ENCODE peak calls at places on chromosomes 13 and 19, in eight cellular contexts. W is GM23338, S is cardiac muscle cell, I is body of pancreas, G is upper lobe of left lung, X is H1, Q is fibroblast of lung, Z is OCI-LY7. H is an unnamed sample. For H3K36me3, the result is how much of the 10 kb centered on the place peaks cover.

GRCh38 chr19:10748195-10748923 is 30.5 kb downstream of the DNM2 start:
- DNase-seq in S (no peak), G (no peak), Q (no peak), I (no peak), Z (no peak), W (no peak), X (no peak), H (no peak)

GRCh38 chr13:40130871-40131636 is 475.6 kb downstream of the COG6 start:
- DNase-seq in W (no peak), G (no peak), I (no peak), Q (peak), Z (no peak), S (no peak), X (no peak), H (peak)

GRCh38 chr19:1285737-1286360 is at the start of gene EFNA2:
- DNase-seq in W (no peak), Q (no peak), Z (no peak), I (no peak), S (peak), X (no peak), G (no peak), H (no peak)

GRCh38 chr13:48188129-48188528 is 44.9 kb upstream of the ITM2B start:
- DNase-seq in Z (no peak), Q (no peak), S (no peak), G (no peak), W (no peak), I (no peak), X (no peak), H (no peak)

GRCh38 chr13:51767100-51767499 is 36.9 kb downstream of the DHRS12 start:
- DNase-seq in X (no peak), W (peak), Z (no peak), S (no peak), G (no peak), I (no peak), Q (no peak), H (no peak)

GRCh38 chr13:112697756-112698655 is 8.2 kb downstream of the ATP11A start:
- DNase-seq in X (no peak), S (no peak), W (no peak), Z (no peak), G (no peak), Q (no peak), I (no peak), H (no peak)

GRCh38 chr19:917323-918151 is at the start of gene KISS1R:
- DNase-seq in S (peak), W (peak), G (peak), Q (no peak), Z (peak), X (peak), I (no peak), H (no peak)

GRCh38 chr13:23273498-23273897 is 92.7 kb downstream of the SGCG start:
- DNase-seq in Q (no peak), G (no peak), I (no peak), S (no peak), X (no peak), W (no peak), Z (no peak), H (no peak)

GRCh38 chr19:2278504-2279158 is 3.3 kb downstream of the PEAK3 start:
- DNase-seq in X (no peak), I (no peak), S (no peak), W (no peak), Z (no peak), G (no peak), Q (no peak), H (peak)

GRCh38 chr19:40465025-40465780 is at the start of gene BLVRB:
- DNase-seq in Z (peak), I (no peak), X (no peak), G (peak), Q (peak), S (no peak), W (peak), H (peak)

GRCh38 chr13:99955747-99956472 is 15.7 kb downstream of the ZIC5 start:
- DNase-seq in Z (no peak), I (no peak), X (peak), G (no peak), S (peak), Q (peak), W (peak), H (no peak)

GRCh38 chr13:26688286-26688685 is 72.3 kb downstream of the GPR12 start:
- DNase-seq in G (no peak), X (no peak), I (no peak), Z (no peak), Q (no peak), S (no peak), W (no peak), H (no peak)

GRCh38 chr13:33033361-33033812 is 17.2 kb downstream of the KL start:
- DNase-seq in W (peak), Z (no peak), S (peak), X (no peak), I (no peak), G (peak), Q (no peak), H (no peak)

GRCh38 chr13:20566424-20566916 is 487 bp upstream of the IFT88 start:
- DNase-seq in S (no peak), W (peak), Z (no peak), X (no peak), Q (peak), G (no peak), I (no peak), H (peak)

GRCh38 chr13:21668665-21669599 is 1.9 kb upstream of the FGF9 start:
- DNase-seq in X (peak), I (peak), G (no peak), S (peak), W (peak), Z (peak), Q (peak), H (peak)

GRCh38 chr19:7633619-7634018 is at the start of gene PCP2:
- DNase-seq in X (no peak), I (no peak), Z (no peak), W (no peak), S (no peak), Q (no peak), G (no peak), H (no peak)

GRCh38 chr13:48000559-48001126 is 430 bp downstream of the SUCLA2 start:
- DNase-seq in X (no peak), W (peak), Q (peak), Z (peak), G (peak), I (no peak), S (peak), H (peak)

GRCh38 chr19:2770055-2771013 is 12.7 kb downstream of the SGTA start:
- DNase-seq in W (no peak), I (no peak), Z (no peak), S (peak), X (no peak), G (no peak), Q (peak), H (peak)

GRCh38 chr19:30083701-30084156 is 141.7 kb downstream of the URI1 start:
- DNase-seq in X (no peak), W (no peak), S (no peak), G (no peak), Z (no peak), Q (no peak), I (no peak), H (no peak)

GRCh38 chr19:11164879-11165406 is 9.4 kb upstream of the SPC24 start:
- DNase-seq in S (no peak), W (no peak), G (peak), X (no peak), Q (peak), Z (no peak), I (no peak), H (peak)

GRCh38 chr13:26679945-26680516 is 80.6 kb downstream of the GPR12 start:
- DNase-seq in X (no peak), S (peak), Z (no peak), I (no peak), G (no peak), Q (peak), W (peak), H (no peak)

GRCh38 chr19:54430306-54431254 is 15.3 kb downstream of the TTYH1 start:
- DNase-seq in I (peak), W (peak), X (peak), Z (peak), S (peak), G (no peak), Q (no peak), H (peak)

GRCh38 chr13:20412761-20413355 is 112.8 kb downstream of the CRYL1 start:
- DNase-seq in Z (no peak), G (no peak), S (no peak), X (no peak), Q (peak), W (peak), I (no peak), H (no peak)

GRCh38 chr13:102862624-102863210 is 16.9 kb downstream of the ERCC5 start:
- DNase-seq in S (no peak), W (no peak), I (no peak), X (no peak), Q (no peak), G (no peak), Z (no peak), H (no peak)
- H3K36me3 ChIP-seq in S (half or more), W (under half), I (under half), X (under half), Q (under half), G (half or more), Z (half or more), H (half or more)

GRCh38 chr19:37537391-37537947 is 30.7 kb downstream of the ZNF793 start:
- DNase-seq in G (no peak), W (peak), I (no peak), S (no peak), Q (peak), Z (no peak), X (no peak), H (no peak)
- H3K36me3 ChIP-seq in G (under half), W (under half), I (under half), S (under half), Q (under half), Z (under half), X (half or more), H (under half)

GRCh38 chr13:110498765-110499164 is 62.8 kb downstream of the RAB20 start:
- DNase-seq in Z (no peak), G (no peak), X (no peak), W (no peak), I (no peak), S (no peak), Q (no peak), H (no peak)

GRCh38 chr13:110501188-110501587 is 60.3 kb downstream of the RAB20 start:
- DNase-seq in I (no peak), Q (no peak), G (no peak), Z (no peak), W (no peak), S (no peak), X (no peak), H (no peak)

GRCh38 chr13:110497003-110497402 is 64.5 kb downstream of the RAB20 start:
- DNase-seq in G (no peak), Z (no peak), Q (no peak), I (no peak), X (no peak), W (no peak), S (no peak), H (no peak)

GRCh38 chr13:110498327-110498726 is 63.2 kb downstream of the RAB20 start:
- DNase-seq in G (no peak), I (no peak), X (no peak), Z (no peak), W (no peak), S (no peak), Q (peak), H (no peak)

DNA sequence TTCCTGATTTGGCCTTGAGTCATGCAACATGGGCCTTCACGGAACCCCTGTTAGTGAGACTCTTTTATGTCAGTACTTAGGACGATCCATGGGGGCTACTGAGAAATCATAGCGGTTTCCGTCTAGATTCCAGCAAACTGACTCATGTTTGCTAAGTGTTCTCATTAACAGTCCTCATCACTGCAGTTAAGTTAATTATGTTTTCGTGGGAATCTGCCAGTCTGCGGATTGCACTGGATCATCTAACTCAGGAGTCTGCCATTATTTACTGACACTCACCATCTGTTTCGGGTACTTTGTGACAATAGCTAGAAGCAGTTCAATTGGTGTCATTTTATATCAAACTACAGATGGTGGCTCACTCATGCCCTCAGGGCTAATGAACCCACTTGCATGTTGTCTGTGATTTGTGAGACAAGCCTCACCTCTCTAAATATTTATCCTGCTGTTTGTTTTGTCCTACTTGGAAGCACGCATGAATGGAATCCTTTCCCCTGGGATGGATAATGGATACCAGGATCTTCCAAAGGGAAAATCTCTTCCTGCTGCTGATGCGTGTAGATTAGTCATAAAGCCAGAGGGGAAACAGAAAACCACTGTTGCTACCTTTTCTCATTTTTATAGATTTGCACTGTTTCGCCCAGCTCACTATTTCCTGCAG is 61.8 kb downstream of the RAB20 start:
- DNase-seq in W (no peak), Q (peak), G (no peak), S (no peak), X (no peak), I (no peak), Z (no peak), H (no peak)
- H3K36me3 ChIP-seq in W (under half), Q (under half), G (under half), S (under half), X (half or more), I (under half), Z (under half), H (under half)

GRCh38 chr19:32599258-32599657 is 18.3 kb downstream of the PDCD5 start:
- DNase-seq in Q (no peak), X (no peak), G (no peak), W (no peak), I (no peak), S (no peak), Z (no peak), H (no peak)

GRCh38 chr19:32603961-32604360 is 23.0 kb downstream of the PDCD5 start:
- DNase-seq in Z (no peak), I (no peak), Q (no peak), X (no peak), W (no peak), G (no peak), S (no peak), H (no peak)

GRCh38 chr19:32598022-32598421 is 17.0 kb downstream of the PDCD5 start:
- DNase-seq in Q (no peak), W (no peak), G (no peak), I (no peak), X (no peak), Z (no peak), S (no peak), H (no peak)

GRCh38 chr19:32595491-32595890 is 14.5 kb downstream of the PDCD5 start:
- DNase-seq in S (no peak), G (no peak), Z (no peak), Q (no peak), I (no peak), W (no peak), X (no peak), H (no peak)

DNA sequence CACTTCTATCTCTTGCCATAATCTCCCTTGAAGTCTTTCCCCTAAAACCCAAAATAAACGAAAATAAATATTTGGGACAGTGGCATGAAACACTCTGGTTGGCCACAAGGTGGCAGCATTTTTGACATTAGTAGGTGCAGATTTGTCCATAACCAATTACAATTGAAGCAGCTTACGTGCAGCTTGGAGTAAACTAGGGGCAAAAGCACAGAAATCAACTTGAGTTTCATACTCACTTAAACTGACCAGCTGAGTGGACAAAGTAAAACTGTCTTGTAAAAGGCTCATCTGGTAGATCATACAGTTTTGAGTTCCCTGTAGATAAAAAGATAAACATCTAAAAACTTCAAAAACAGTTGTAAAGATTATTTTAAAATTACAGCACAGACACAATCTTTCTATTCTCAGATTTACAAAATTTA is 18.8 kb downstream of the PDCD5 start:
- DNase-seq in S (peak), G (peak), Z (peak), X (no peak), Q (peak), W (peak), I (peak), H (peak)
- H3K36me3 ChIP-seq in S (under half), G (half or more), Z (half or more), X (half or more), Q (under half), W (half or more), I (under half), H (half or more)

H was measured in transverse colon.